ENCODE peak calls at places on chromosomes 4 and X, in eight cellular contexts. Z is endodermal cell; G is CD8-positive, alpha-beta T cell; L is tibial artery; O is substantia nigra; P is tibial nerve; M is adrenal gland; H is neural progenitor cell. C is an unnamed sample.

GRCh38 chr4:137700751-137701150 is 168.5 kb upstream of the PCDH18 start:
- DNase-seq in Z (no peak), G (no peak), L (peak), O (no peak), P (no peak), M (no peak), H (no peak), C (no peak)

GRCh38 chr4:80309301-80310004 is 26.1 kb upstream of the CFAP299 start:
- DNase-seq in Z (no peak), G (no peak), L (no peak), O (no peak), P (no peak), M (no peak), H (no peak), C (no peak)

GRCh38 chrX:53383376-53384087 is 38.9 kb downstream of the SMC1A start:
- DNase-seq in Z (no peak), G (no peak), L (no peak), O (no peak), P (no peak), M (no peak), H (no peak), C (no peak)

GRCh38 chrX:119790977-119791436 is 423 bp downstream of the RPL39 start:
- DNase-seq in Z (peak), G (peak), L (peak), O (no peak), P (no peak), M (peak), H (no peak), C (no peak)

GRCh38 chr4:3644849-3645627 is 112.8 kb upstream of the LRPAP1 start:
- DNase-seq in Z (no peak), G (no peak), L (peak), O (no peak), P (no peak), M (peak), H (no peak), C (no peak)

GRCh38 chr4:120132935-120133334 is 66.3 kb upstream of the MAD2L1 start:
- DNase-seq in Z (no peak), G (no peak), L (no peak), O (no peak), P (no peak), M (no peak), H (no peak), C (no peak)

GRCh38 chr4:3747582-3747906 is 18.6 kb upstream of the ADRA2C start:
- DNase-seq in Z (peak), G (no peak), L (no peak), O (no peak), P (no peak), M (no peak), H (peak), C (no peak)

GRCh38 chrX:108362026-108362425 is 76.2 kb downstream of the COL4A6 start:
- DNase-seq in Z (no peak), G (no peak), L (no peak), O (no peak), P (no peak), M (no peak), H (no peak), C (no peak)

GRCh38 chr4:169254546-169254983 is 16.2 kb downstream of the SH3RF1 start:
- DNase-seq in Z (no peak), G (no peak), L (no peak), O (no peak), P (no peak), M (peak), H (no peak), C (no peak)

GRCh38 chr4:168385142-168385490 is 66.6 kb upstream of the DDX60 start:
- DNase-seq in Z (no peak), G (no peak), L (no peak), O (no peak), P (no peak), M (no peak), H (no peak), C (no peak)

GRCh38 chrX:68550193-68550592 is 51.3 kb downstream of the YIPF6 start:
- DNase-seq in Z (no peak), G (no peak), L (no peak), O (no peak), P (no peak), M (no peak), H (no peak), C (no peak)

GRCh38 chr4:152408514-152409327 is 127.2 kb downstream of the FBXW7 start:
- DNase-seq in Z (no peak), G (no peak), L (no peak), O (no peak), P (no peak), M (no peak), H (peak), C (no peak)

GRCh38 chr4:39637572-39638357 is 900 bp downstream of the SMIM14 start:
- DNase-seq in Z (peak), G (peak), L (no peak), O (peak), P (peak), M (peak), H (peak), C (no peak)

GRCh38 chrX:52574416-52575275 is 57.8 kb upstream of the XAGE1B start:
- DNase-seq in Z (peak), G (no peak), L (no peak), O (no peak), P (no peak), M (peak), H (peak), C (no peak)

GRCh38 chr4:103207673-103208072 is 9.5 kb upstream of the CENPE start:
- DNase-seq in Z (peak), G (no peak), L (no peak), O (peak), P (no peak), M (no peak), H (peak), C (no peak)

GRCh38 chr4:105548483-105548882 is 3.9 kb upstream of the ARHGEF38 start:
- DNase-seq in Z (no peak), G (no peak), L (no peak), O (no peak), P (no peak), M (no peak), H (peak), C (no peak)

GRCh38 chr4:102174800-102175199 is 170.5 kb downstream of the SLC39A8 start:
- DNase-seq in Z (no peak), G (no peak), L (no peak), O (no peak), P (no peak), M (no peak), H (no peak), C (no peak)

GRCh38 chr4:111671756-111672155 is 473.5 kb upstream of the FAM241A start:
- DNase-seq in Z (no peak), G (no peak), L (no peak), O (no peak), P (no peak), M (no peak), H (no peak), C (no peak)

GRCh38 chr4:61214680-61215079 is 14.6 kb downstream of the ADGRL3 start:
- DNase-seq in Z (no peak), G (no peak), L (no peak), O (no peak), P (no peak), M (peak), H (no peak), C (no peak)

GRCh38 chrX:7201481-7201880 is 53.5 kb upstream of the PUDP start:
- DNase-seq in Z (no peak), G (no peak), L (no peak), O (no peak), P (no peak), M (no peak), H (no peak), C (no peak)

GRCh38 chrX:137236837-137237236 is 203.0 kb upstream of the GPR101 start:
- DNase-seq in Z (no peak), G (no peak), L (no peak), O (no peak), P (no peak), M (no peak), H (no peak), C (no peak)

GRCh38 chr4:88697588-88698329 is at the start of gene NAP1L5:
- DNase-seq in Z (peak), G (peak), L (peak), O (peak), P (peak), M (peak), H (peak), C (peak)

GRCh38 chr4:18075823-18076433 is 54.4 kb upstream of the LCORL start:
- DNase-seq in Z (peak), G (peak), L (no peak), O (no peak), P (no peak), M (peak), H (peak), C (no peak)

GRCh38 chrX:45515262-45516215 is 314.9 kb upstream of the DIPK2B start:
- DNase-seq in Z (peak), G (no peak), L (peak), O (no peak), P (peak), M (peak), H (peak), C (peak)

GRCh38 chrX:139126493-139126892 is 404.0 kb upstream of the F9 start:
- DNase-seq in Z (peak), G (no peak), L (no peak), O (no peak), P (no peak), M (no peak), H (peak), C (no peak)

GRCh38 chr4:77797239-77797638 is 21.9 kb downstream of the CNOT6L start:
- DNase-seq in Z (no peak), G (no peak), L (no peak), O (no peak), P (no peak), M (no peak), H (no peak), C (no peak)

GRCh38 chr4:138560448-138560847 is 318.3 kb upstream of the SLC7A11 start:
- DNase-seq in Z (peak), G (no peak), L (no peak), O (no peak), P (no peak), M (no peak), H (no peak), C (no peak)

GRCh38 chrX:2391869-2392606 is 108.7 kb downstream of the DHRSX start:
- DNase-seq in Z (peak), G (no peak), L (no peak), O (no peak), P (no peak), M (peak), H (no peak), C (no peak)

GRCh38 chr4:40238700-40239548 is 42.1 kb downstream of the RHOH start:
- DNase-seq in Z (no peak), G (peak), L (no peak), O (no peak), P (no peak), M (no peak), H (no peak), C (no peak)

GRCh38 chr4:107991945-107992625 is 2.4 kb downstream of the HADH start:
- DNase-seq in Z (no peak), G (no peak), L (no peak), O (no peak), P (no peak), M (no peak), H (no peak), C (no peak)

GRCh38 chr4:107988763-107989035 is 990 bp upstream of the HADH start:
- DNase-seq in Z (no peak), G (no peak), L (no peak), O (no peak), P (no peak), M (no peak), H (no peak), C (no peak)

GRCh38 chr4:107989537-107990386 is at the start of gene HADH:
- DNase-seq in Z (peak), G (peak), L (peak), O (peak), P (peak), M (peak), H (peak), C (peak)

GRCh38 chr4:107987916-107988762 is 1.6 kb upstream of the HADH start:
- DNase-seq in Z (no peak), G (no peak), L (no peak), O (no peak), P (no peak), M (no peak), H (no peak), C (no peak)

GRCh38 chr4:107989162-107989536 is 540 bp upstream of the HADH start:
- DNase-seq in Z (no peak), G (no peak), L (no peak), O (no peak), P (no peak), M (no peak), H (no peak), C (no peak)
- H3K27ac ChIP-seq in Z (no peak), G (peak), L (peak), O (peak), P (peak), M (peak), H (no peak), C (peak)

DNA sequence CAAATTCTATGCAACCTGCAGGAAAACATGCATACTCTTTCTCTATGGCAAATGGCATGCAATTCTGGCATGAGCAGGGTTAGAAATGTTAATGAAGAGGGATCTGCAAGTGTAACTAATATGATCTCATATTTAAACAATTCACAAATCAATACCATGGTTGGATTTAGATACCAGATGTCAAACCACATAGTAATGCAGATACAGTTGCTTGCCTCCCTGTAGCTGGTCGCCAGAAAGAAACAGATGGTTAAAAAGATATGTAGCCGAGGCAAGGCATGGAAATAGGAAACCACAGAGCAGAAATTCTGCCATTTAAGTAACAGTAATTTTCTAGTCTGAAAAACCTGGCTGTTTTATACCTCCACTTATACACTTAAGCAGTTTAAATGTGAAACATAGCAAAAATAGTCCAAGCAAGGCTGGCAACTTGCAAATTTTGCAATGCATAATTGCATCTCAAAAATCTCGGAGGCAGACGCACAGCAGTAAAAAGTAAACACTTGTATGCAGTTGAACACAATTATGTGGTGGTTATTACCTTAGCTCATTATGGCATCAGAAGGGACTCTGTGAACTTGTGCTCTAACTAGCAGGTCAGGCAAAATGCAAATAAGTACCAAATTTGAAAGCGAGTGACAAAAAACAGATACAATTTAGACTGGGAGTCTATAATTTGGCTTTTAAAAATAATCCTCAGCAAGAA is 126.8 kb downstream of the NAA11 start:
- DNase-seq in Z (no peak), G (no peak), L (no peak), O (no peak), P (no peak), M (no peak), H (no peak), C (no peak)
- H3K27ac ChIP-seq in Z (no peak), G (no peak), L (no peak), O (no peak), P (no peak), M (no peak), H (no peak), C (no peak)

GRCh38 chr4:53960843-53961242 is 103.6 kb downstream of the CHIC2 start:
- DNase-seq in Z (no peak), G (no peak), L (no peak), O (no peak), P (no peak), M (no peak), H (no peak), C (no peak)

GRCh38 chr4:53962516-53963225 is 101.7 kb downstream of the CHIC2 start:
- DNase-seq in Z (no peak), G (no peak), L (no peak), O (no peak), P (no peak), M (no peak), H (peak), C (no peak)

GRCh38 chr4:53963786-53964185 is 100.6 kb downstream of the CHIC2 start:
- DNase-seq in Z (no peak), G (no peak), L (no peak), O (no peak), P (no peak), M (no peak), H (no peak), C (no peak)

GRCh38 chr4:53959373-53959772 is 105.0 kb downstream of the CHIC2 start:
- DNase-seq in Z (no peak), G (no peak), L (no peak), O (no peak), P (no peak), M (no peak), H (no peak), C (no peak)

DNA sequence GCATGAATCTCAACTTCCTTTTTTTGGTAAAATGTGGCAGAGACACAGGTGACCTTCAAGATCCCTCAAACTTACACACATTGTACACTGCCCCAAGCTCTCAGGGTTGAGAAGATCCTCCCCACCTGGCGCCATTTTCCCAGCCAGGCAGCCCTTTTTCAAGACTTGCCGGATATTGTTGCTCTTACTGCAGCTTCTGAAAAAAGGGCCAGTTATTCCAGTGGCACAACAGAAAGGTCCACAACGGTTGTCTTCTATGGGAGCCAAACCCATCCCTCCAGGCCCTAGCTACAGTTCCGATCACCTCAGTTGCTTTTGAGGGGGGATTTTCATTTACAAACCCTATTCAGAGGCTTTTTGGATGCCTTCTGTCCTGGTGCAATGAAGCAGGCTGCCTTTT is 101.1 kb downstream of the CHIC2 start:
- DNase-seq in Z (no peak), G (no peak), L (no peak), O (no peak), P (no peak), M (no peak), H (peak), C (no peak)
- H3K27ac ChIP-seq in Z (no peak), G (no peak), L (no peak), O (no peak), P (no peak), M (no peak), H (no peak), C (no peak)

GRCh38 chr4:41359836-41360213 is 103.1 kb downstream of the UCHL1 start:
- DNase-seq in Z (no peak), G (no peak), L (no peak), O (no peak), P (no peak), M (no peak), H (no peak), C (no peak)
- H3K27ac ChIP-seq in Z (no peak), G (no peak), L (peak), O (peak), P (no peak), M (no peak), H (no peak), C (peak)

GRCh38 chr4:2057382-2058065 is 1.6 kb upstream of the NAT8L start:
- DNase-seq in Z (no peak), G (no peak), L (no peak), O (no peak), P (no peak), M (no peak), H (no peak), C (no peak)

GRCh38 chr4:2059726-2060577 is 825 bp downstream of the NAT8L start:
- DNase-seq in Z (no peak), G (no peak), L (no peak), O (no peak), P (no peak), M (no peak), H (peak), C (peak)

GRCh38 chr4:2060578-2061207 is 1.6 kb downstream of the NAT8L start:
- DNase-seq in Z (peak), G (no peak), L (no peak), O (no peak), P (no peak), M (no peak), H (peak), C (no peak)

GRCh38 chr4:2059034-2059725 is at the start of gene NAT8L:
- DNase-seq in Z (peak), G (no peak), L (no peak), O (peak), P (no peak), M (no peak), H (peak), C (peak)

DNA sequence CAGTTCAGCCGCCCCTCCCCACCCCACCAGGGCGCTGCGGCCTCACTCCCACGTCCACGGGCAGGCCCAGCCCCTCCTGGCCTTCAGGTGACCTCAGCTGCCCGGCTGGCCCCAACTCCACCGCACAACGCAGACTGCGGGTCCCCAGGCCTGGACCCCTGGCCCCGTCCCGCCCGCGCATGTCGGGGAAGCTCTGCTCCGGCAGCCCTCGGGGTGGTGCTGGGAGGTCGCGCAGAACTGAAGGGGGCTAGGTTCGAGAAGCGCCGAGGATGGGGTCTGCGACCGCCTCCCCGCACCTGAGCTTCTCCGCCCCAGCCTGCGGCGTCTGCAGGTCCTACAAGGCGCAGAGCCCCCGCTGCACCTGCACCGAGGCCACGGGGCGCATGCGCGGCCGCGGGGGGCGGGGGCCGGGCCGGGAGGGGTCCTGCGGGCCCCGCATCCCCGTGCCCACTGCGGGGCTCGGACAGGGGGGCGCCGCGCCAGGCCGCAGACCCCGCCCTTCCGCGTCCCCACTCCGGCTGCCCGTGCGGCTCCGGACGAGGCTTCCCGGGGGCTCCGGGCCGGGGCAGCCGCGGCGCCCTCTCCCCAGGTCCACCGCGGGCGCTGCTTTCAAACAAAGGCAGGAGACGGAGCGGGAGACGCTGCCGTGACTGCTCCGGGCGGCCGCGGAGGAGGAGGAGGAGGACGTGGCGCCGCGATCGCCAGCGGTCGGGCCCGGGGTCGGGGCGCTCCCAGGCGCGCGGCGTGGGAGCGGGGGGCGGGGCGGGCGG is 678 bp upstream of the NAT8L start:
- DNase-seq in Z (peak), G (no peak), L (no peak), O (no peak), P (no peak), M (no peak), H (peak), C (no peak)
- H3K27ac ChIP-seq in Z (no peak), G (no peak), L (no peak), O (peak), P (no peak), M (no peak), H (no peak), C (peak)

DNA sequence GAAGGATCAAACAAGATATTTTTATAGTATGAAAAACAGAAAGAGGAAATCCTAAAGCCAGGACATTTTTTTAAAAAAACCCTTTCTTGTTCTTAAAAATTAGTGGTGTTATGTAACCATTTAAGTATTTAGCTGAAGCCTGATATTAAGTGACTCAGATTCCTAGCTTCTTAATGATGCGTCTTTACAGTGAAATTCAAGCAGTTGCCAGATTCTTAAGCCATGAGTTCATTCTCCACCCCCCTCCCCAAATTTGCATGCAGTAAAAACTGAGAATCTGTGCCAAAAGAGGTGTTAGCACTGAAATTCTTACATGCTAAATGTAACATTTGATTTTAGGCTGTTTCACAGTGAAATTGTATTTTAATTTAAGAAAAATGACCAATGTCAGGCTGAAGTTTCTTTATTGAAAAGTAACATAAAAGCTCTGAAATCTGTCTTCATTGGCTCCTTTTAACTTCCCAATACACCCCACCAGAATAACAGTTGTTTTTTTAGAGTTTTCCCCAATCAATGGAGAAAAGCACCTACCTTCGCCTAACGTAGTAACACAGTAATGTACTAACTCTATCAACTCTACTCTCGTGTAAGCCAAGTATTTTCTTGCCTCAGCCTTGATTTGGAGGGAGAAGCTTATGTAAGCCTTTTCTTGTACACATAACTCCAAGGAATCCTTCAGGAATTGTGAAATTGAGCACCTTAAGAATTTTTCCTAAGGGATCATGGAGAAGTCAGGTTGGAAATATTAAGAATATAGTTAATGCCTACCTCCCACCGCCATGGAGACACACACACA is 181.0 kb downstream of the RAPGEF2 start:
- DNase-seq in Z (peak), G (no peak), L (no peak), O (no peak), P (no peak), M (no peak), H (no peak), C (no peak)
- H3K27ac ChIP-seq in Z (no peak), G (no peak), L (no peak), O (no peak), P (no peak), M (no peak), H (no peak), C (peak)

C was measured in caudate nucleus.